ENCODE peak calls at places on chromosomes 5 and 9, in ten cellular contexts. One of them, this sample, is unnamed.
A peak's percentile ranks its signal among the peaks of the same experiment; 100 is the strongest.

GRCh38 chr9:126569036-126569435 is 44.7 kb upstream of the LMX1B start:
- DNase-seq in BJ: no peak
- DNase-seq in uterus: no peak
- DNase-seq in progenitor cell of endocrine pancreas: no peak
- DNase-seq in colonic mucosa: no peak
- DNase-seq in cardiac muscle cell: peak; percentile 29
- DNase-seq in SK-N-SH: no peak
- DNase-seq in lower leg skin: no peak
- DNase-seq in heart right ventricle: no peak
- DNase-seq in RWPE1: peak; percentile 84
- DNase-seq in this sample: no peak

GRCh38 chr5:34866989-34867471 is 28.1 kb downstream of the TTC23L start:
- DNase-seq in lower leg skin: no peak
- DNase-seq in uterus: no peak
- DNase-seq in cardiac muscle cell: peak; percentile 4
- DNase-seq in BJ: no peak
- DNase-seq in progenitor cell of endocrine pancreas: no peak
- DNase-seq in RWPE1: no peak
- DNase-seq in colonic mucosa: no peak
- DNase-seq in SK-N-SH: no peak
- DNase-seq in heart right ventricle: no peak
- DNase-seq in this sample: no peak

GRCh38 chr5:1745806-1746370 is 53.7 kb downstream of the MRPL36 start:
- DNase-seq in heart right ventricle: no peak
- DNase-seq in uterus: peak; percentile 3
- DNase-seq in SK-N-SH: no peak
- DNase-seq in colonic mucosa: no peak
- DNase-seq in lower leg skin: peak; percentile 70
- DNase-seq in progenitor cell of endocrine pancreas: no peak
- DNase-seq in RWPE1: no peak
- DNase-seq in BJ: no peak
- DNase-seq in cardiac muscle cell: no peak
- DNase-seq in this sample: peak; percentile 30

GRCh38 chr5:135242021-135242480 is 157.0 kb downstream of the MACROH2A1 start:
- DNase-seq in cardiac muscle cell: peak; percentile 60
- DNase-seq in RWPE1: peak; percentile 51
- DNase-seq in progenitor cell of endocrine pancreas: no peak
- DNase-seq in SK-N-SH: no peak
- DNase-seq in lower leg skin: peak; percentile 68
- DNase-seq in colonic mucosa: peak; percentile 15
- DNase-seq in BJ: no peak
- DNase-seq in uterus: peak; percentile 7
- DNase-seq in heart right ventricle: no peak
- DNase-seq in this sample: no peak

GRCh38 chr9:17802249-17802857 is 223.5 kb downstream of the SH3GL2 start:
- DNase-seq in colonic mucosa: no peak
- DNase-seq in BJ: no peak
- DNase-seq in RWPE1: peak; percentile 9
- DNase-seq in lower leg skin: no peak
- DNase-seq in SK-N-SH: peak; percentile 10
- DNase-seq in progenitor cell of endocrine pancreas: no peak
- DNase-seq in heart right ventricle: no peak
- DNase-seq in uterus: no peak
- DNase-seq in cardiac muscle cell: peak; percentile 38
- DNase-seq in this sample: no peak

GRCh38 chr5:7541898-7542297 is 146.0 kb downstream of the ADCY2 start:
- DNase-seq in lower leg skin: no peak
- DNase-seq in SK-N-SH: no peak
- DNase-seq in cardiac muscle cell: no peak
- DNase-seq in BJ: no peak
- DNase-seq in progenitor cell of endocrine pancreas: no peak
- DNase-seq in uterus: no peak
- DNase-seq in heart right ventricle: no peak
- DNase-seq in RWPE1: no peak
- DNase-seq in colonic mucosa: no peak
- DNase-seq in this sample: no peak

GRCh38 chr5:112687306-112687705 is 50.4 kb upstream of the APC start:
- DNase-seq in SK-N-SH: no peak
- DNase-seq in colonic mucosa: no peak
- DNase-seq in BJ: no peak
- DNase-seq in RWPE1: no peak
- DNase-seq in cardiac muscle cell: no peak
- DNase-seq in heart right ventricle: no peak
- DNase-seq in lower leg skin: no peak
- DNase-seq in progenitor cell of endocrine pancreas: no peak
- DNase-seq in uterus: no peak
- DNase-seq in this sample: no peak

GRCh38 chr5:129019401-129019908 is 54.2 kb downstream of the SLC27A6 start:
- DNase-seq in lower leg skin: no peak
- DNase-seq in BJ: no peak
- DNase-seq in SK-N-SH: no peak
- DNase-seq in RWPE1: no peak
- DNase-seq in cardiac muscle cell: no peak
- DNase-seq in heart right ventricle: no peak
- DNase-seq in uterus: no peak
- DNase-seq in progenitor cell of endocrine pancreas: no peak
- DNase-seq in colonic mucosa: no peak
- DNase-seq in this sample: no peak

GRCh38 chr5:74543162-74543995 is 97.1 kb downstream of the ENC1 start:
- DNase-seq in cardiac muscle cell: peak; percentile 89
- DNase-seq in colonic mucosa: peak; percentile 37
- DNase-seq in BJ: peak; percentile 52
- DNase-seq in RWPE1: peak; percentile 97
- DNase-seq in SK-N-SH: peak; percentile 15
- DNase-seq in uterus: peak; percentile 41
- DNase-seq in heart right ventricle: no peak
- DNase-seq in progenitor cell of endocrine pancreas: no peak
- DNase-seq in lower leg skin: no peak
- DNase-seq in this sample: no peak

GRCh38 chr5:126732716-126733115 is 44.2 kb upstream of the LMNB1 start:
- DNase-seq in SK-N-SH: no peak
- DNase-seq in uterus: no peak
- DNase-seq in progenitor cell of endocrine pancreas: no peak
- DNase-seq in cardiac muscle cell: no peak
- DNase-seq in RWPE1: no peak
- DNase-seq in heart right ventricle: no peak
- DNase-seq in BJ: no peak
- DNase-seq in colonic mucosa: no peak
- DNase-seq in lower leg skin: no peak
- DNase-seq in this sample: no peak

GRCh38 chr5:165624547-165624946 is 2119.1 kb downstream of the MAT2B start:
- DNase-seq in progenitor cell of endocrine pancreas: no peak
- DNase-seq in BJ: no peak
- DNase-seq in heart right ventricle: no peak
- DNase-seq in SK-N-SH: no peak
- DNase-seq in cardiac muscle cell: no peak
- DNase-seq in uterus: no peak
- DNase-seq in colonic mucosa: no peak
- DNase-seq in RWPE1: no peak
- DNase-seq in lower leg skin: no peak
- DNase-seq in this sample: no peak

GRCh38 chr9:120689860-120690259 is 24.4 kb downstream of the MEGF9 start:
- DNase-seq in RWPE1: no peak
- DNase-seq in progenitor cell of endocrine pancreas: no peak
- DNase-seq in heart right ventricle: no peak
- DNase-seq in BJ: no peak
- DNase-seq in cardiac muscle cell: peak; percentile 13
- DNase-seq in uterus: no peak
- DNase-seq in colonic mucosa: no peak
- DNase-seq in SK-N-SH: no peak
- DNase-seq in lower leg skin: no peak
- DNase-seq in this sample: no peak

GRCh38 chr5:62536783-62537182 is 41.8 kb upstream of the LRRC70 start:
- DNase-seq in BJ: no peak
- DNase-seq in uterus: no peak
- DNase-seq in colonic mucosa: no peak
- DNase-seq in progenitor cell of endocrine pancreas: no peak
- DNase-seq in RWPE1: no peak
- DNase-seq in cardiac muscle cell: no peak
- DNase-seq in lower leg skin: no peak
- DNase-seq in heart right ventricle: no peak
- DNase-seq in SK-N-SH: no peak
- DNase-seq in this sample: no peak

DNA sequence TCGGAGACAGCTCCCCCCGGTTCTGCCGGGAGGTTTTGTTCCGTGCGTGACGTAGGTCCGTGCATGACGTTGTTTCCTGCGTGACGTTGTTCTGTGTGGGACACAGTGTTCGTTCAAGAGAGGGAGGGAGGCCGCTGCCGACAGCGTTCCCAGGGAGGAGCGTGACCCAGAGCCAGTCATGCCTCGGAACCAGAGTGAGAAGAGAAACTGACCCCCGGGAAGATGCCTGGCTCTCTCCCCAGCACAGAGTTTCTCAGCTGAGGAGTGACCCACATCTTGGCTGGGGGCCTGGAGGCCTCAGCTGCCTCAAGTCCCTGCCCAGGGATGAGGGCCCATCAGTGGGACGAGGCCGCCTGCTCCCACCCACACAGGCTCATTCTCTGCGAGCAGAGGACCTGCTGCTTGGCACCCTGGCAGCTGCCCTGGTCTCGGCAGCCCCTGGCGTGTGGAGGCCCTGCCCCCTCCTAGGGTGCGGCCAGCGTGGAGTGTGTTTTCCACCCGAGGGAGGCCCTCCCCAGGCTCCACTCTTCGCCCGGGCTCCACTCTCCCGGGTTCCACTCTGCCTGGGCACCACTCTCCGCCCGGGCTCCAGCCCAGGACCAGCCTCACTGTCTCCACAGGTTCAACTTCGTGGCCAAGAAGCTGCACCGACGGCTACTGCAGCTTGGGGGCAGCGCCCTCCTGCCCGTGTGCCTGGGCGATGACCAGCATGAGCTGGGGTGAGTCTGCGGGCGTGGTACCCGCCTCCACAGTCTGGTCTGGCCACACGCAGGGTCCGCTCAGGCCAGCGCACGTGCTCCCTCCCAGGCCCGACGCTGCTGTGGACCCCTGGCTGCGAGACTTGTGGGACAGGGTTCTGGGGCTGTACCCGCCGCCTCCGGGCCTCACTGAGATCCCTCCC is 7.9 kb downstream of the NDOR1 start:
- DNase-seq in colonic mucosa: no peak
- DNase-seq in RWPE1: no peak
- DNase-seq in SK-N-SH: peak; percentile 58
- DNase-seq in progenitor cell of endocrine pancreas: no peak
- DNase-seq in cardiac muscle cell: no peak
- DNase-seq in BJ: no peak
- DNase-seq in lower leg skin: no peak
- DNase-seq in uterus: no peak
- DNase-seq in heart right ventricle: no peak
- DNase-seq in this sample: no peak
- TF ChIP-seq CTCF in colonic mucosa: no peak
- TF ChIP-seq CTCF in RWPE1: no peak
- TF ChIP-seq CTCF in SK-N-SH: peak; percentile 24
- TF ChIP-seq CTCF in progenitor cell of endocrine pancreas: no peak
- TF ChIP-seq CTCF in cardiac muscle cell: no peak
- TF ChIP-seq CTCF in BJ: peak; percentile 4
- TF ChIP-seq CTCF in lower leg skin: no peak
- TF ChIP-seq CTCF in uterus: no peak
- TF ChIP-seq CTCF in heart right ventricle: no peak
- TF ChIP-seq CTCF in this sample: peak; percentile 9

DNA sequence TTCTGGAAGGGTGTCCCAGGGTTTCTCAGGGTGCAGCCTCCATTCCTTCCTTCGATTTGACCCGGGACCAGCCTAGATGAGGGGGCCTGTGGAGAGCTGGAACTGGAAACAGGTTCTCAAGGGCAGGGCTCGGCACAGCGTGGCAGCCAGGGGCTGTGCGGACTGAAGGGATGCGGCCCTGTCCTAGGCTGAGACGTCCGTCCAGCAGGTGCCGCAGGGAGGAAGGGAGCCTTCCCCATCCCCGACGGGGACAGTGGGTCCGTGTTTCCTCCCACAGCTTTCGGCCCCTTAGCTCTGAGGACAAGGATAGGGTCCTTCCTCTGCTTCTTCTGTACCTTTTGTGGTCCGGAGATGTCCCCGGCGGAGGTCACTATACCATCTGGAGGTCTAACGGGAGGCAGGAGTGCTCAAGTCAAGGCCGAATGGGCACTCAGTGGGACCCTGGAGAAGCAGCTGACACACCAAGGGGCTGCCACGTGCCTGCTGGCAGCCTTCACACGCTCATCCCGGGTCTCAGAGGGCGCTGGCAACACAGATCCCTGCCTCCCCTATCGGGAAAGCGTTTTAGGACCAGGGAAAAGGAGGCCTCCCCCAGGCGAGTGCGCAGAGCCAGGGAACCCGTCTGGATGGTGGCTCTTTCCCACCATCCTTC is 49.9 kb downstream of the USP20 start:
- DNase-seq in cardiac muscle cell: no peak
- DNase-seq in uterus: peak; percentile 42
- DNase-seq in SK-N-SH: no peak
- DNase-seq in heart right ventricle: no peak
- DNase-seq in lower leg skin: peak; percentile 93
- DNase-seq in colonic mucosa: peak; percentile 68
- DNase-seq in RWPE1: no peak
- DNase-seq in progenitor cell of endocrine pancreas: no peak
- DNase-seq in BJ: no peak
- DNase-seq in this sample: peak; percentile 70
- TF ChIP-seq CTCF in cardiac muscle cell: peak; percentile 5
- TF ChIP-seq CTCF in uterus: no peak
- TF ChIP-seq CTCF in SK-N-SH: no peak
- TF ChIP-seq CTCF in heart right ventricle: no peak
- TF ChIP-seq CTCF in lower leg skin: no peak
- TF ChIP-seq CTCF in colonic mucosa: no peak
- TF ChIP-seq CTCF in RWPE1: no peak
- TF ChIP-seq CTCF in progenitor cell of endocrine pancreas: no peak
- TF ChIP-seq CTCF in BJ: peak; percentile 43
- TF ChIP-seq CTCF in this sample: no peak

DNA sequence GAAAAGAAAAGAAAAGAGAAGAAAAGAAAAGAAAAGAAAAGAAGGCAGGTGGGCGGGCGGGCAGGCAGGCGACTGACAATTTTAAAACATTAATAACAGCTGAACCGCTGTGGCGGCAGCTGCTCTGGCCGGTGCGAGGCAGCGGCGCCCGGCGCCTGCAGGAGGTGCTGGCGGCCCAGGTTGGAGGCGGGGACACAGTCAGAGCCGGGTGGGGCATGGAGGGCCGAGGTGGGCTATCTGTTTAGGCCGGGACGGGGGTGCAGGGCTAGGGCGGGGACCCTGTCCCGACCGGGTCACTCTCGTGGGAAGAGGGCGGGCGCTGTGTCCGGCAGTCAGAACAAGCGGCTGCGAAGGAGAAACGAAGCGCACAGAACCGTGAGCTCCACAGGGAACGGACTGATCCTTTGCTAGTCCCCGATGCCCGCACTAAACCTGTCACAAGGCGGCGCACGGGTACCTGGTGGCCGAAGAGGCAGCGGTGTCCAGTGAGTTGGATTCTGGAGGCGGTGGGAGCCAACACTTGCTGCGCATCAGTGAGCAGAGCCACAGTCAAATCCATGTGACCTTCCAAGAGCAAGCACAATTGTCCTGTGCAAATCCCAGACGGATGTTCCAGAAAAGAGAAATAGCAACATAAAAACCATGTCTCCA is 13.6 kb upstream of the ALDOB start:
- DNase-seq in BJ: no peak
- DNase-seq in heart right ventricle: peak; percentile 61
- DNase-seq in RWPE1: peak; percentile 82
- DNase-seq in colonic mucosa: peak; percentile 84
- DNase-seq in SK-N-SH: peak; percentile 89
- DNase-seq in progenitor cell of endocrine pancreas: peak; percentile 67
- DNase-seq in cardiac muscle cell: peak; percentile 63
- DNase-seq in uterus: peak; percentile 51
- DNase-seq in lower leg skin: peak; percentile 93
- DNase-seq in this sample: no peak
- TF ChIP-seq CTCF in BJ: peak; percentile 71
- TF ChIP-seq CTCF in heart right ventricle: peak; percentile 65
- TF ChIP-seq CTCF in RWPE1: peak; percentile 99
- TF ChIP-seq CTCF in colonic mucosa: peak; percentile 44
- TF ChIP-seq CTCF in SK-N-SH: peak; percentile 80
- TF ChIP-seq CTCF in progenitor cell of endocrine pancreas: peak; percentile 71
- TF ChIP-seq CTCF in cardiac muscle cell: peak; percentile 69
- TF ChIP-seq CTCF in uterus: peak; percentile 58
- TF ChIP-seq CTCF in lower leg skin: no peak
- TF ChIP-seq CTCF in this sample: peak; percentile 65

GRCh38 chr5:37043693-37044092 is 167.1 kb downstream of the NIPBL start:
- DNase-seq in progenitor cell of endocrine pancreas: no peak
- DNase-seq in colonic mucosa: no peak
- DNase-seq in lower leg skin: no peak
- DNase-seq in BJ: no peak
- DNase-seq in RWPE1: no peak
- DNase-seq in heart right ventricle: no peak
- DNase-seq in cardiac muscle cell: peak; percentile 17
- DNase-seq in SK-N-SH: no peak
- DNase-seq in uterus: no peak
- DNase-seq in this sample: no peak
- TF ChIP-seq CTCF in progenitor cell of endocrine pancreas: no peak
- TF ChIP-seq CTCF in colonic mucosa: no peak
- TF ChIP-seq CTCF in lower leg skin: no peak
- TF ChIP-seq CTCF in BJ: no peak
- TF ChIP-seq CTCF in RWPE1: no peak
- TF ChIP-seq CTCF in heart right ventricle: no peak
- TF ChIP-seq CTCF in cardiac muscle cell: peak; percentile 23
- TF ChIP-seq CTCF in SK-N-SH: peak; percentile 18
- TF ChIP-seq CTCF in uterus: no peak
- TF ChIP-seq CTCF in this sample: no peak